ENCODE peak calls at places on chromosomes 3 and 15, in four cellular contexts. Y is K562, G is IMR-90, L is GM12878. B is an unnamed sample.

GRCh38 chr3:31224936-31225335 is 307.8 kb upstream of the STT3B start:
- DNase-seq in L (no peak), Y (no peak), G (no peak), B (no peak)

GRCh38 chr3:126314305-126315082 is 42.7 kb downstream of the KLF15 start:
- DNase-seq in G (no peak), L (no peak), Y (no peak), B (peak)

GRCh38 chr3:140586311-140586710 is 91.6 kb upstream of the TRIM42 start:
- DNase-seq in Y (no peak), G (no peak), L (no peak), B (no peak)

GRCh38 chr3:153484842-153485241 is 322.8 kb downstream of the RAP2B start:
- DNase-seq in L (no peak), G (no peak), Y (no peak), B (no peak)

GRCh38 chr3:187750041-187750512 is 4.8 kb upstream of the BCL6 start:
- DNase-seq in G (peak), Y (no peak), L (no peak), B (no peak)

GRCh38 chr3:118946449-118946848 is 88.2 kb downstream of the IGSF11 start:
- DNase-seq in Y (no peak), L (no peak), G (no peak), B (no peak)

GRCh38 chr3:13497386-13497785 is 17.3 kb downstream of the HDAC11 start:
- DNase-seq in Y (no peak), L (peak), G (no peak), B (no peak)

GRCh38 chr15:66638377-66638776 is 63.7 kb upstream of the SMAD6 start:
- DNase-seq in Y (no peak), G (no peak), L (no peak), B (no peak)

GRCh38 chr15:64894395-64895056 is 17.2 kb upstream of the ANKDD1A start:
- DNase-seq in L (peak), Y (no peak), G (no peak), B (no peak)

GRCh38 chr3:65177879-65178484 is 490.2 kb upstream of the ADAMTS9 start:
- DNase-seq in L (no peak), Y (no peak), G (no peak), B (no peak)

GRCh38 chr3:71397046-71397445 is 186.5 kb downstream of the FOXP1 start:
- DNase-seq in G (peak), Y (peak), L (no peak), B (no peak)

GRCh38 chr15:68654786-68655560 is 76.2 kb downstream of the CORO2B start:
- DNase-seq in G (no peak), L (no peak), Y (no peak), B (no peak)

GRCh38 chr15:39404767-39405173 is 176.1 kb upstream of the THBS1 start:
- DNase-seq in Y (peak), L (no peak), G (peak), B (no peak)

GRCh38 chr3:7897643-7898042 is 604.0 kb upstream of the LMCD1 start:
- DNase-seq in L (no peak), G (no peak), Y (no peak), B (no peak)

GRCh38 chr3:7630925-7631324 is 770.0 kb downstream of the GRM7 start:
- DNase-seq in L (no peak), Y (peak), G (no peak), B (no peak)

GRCh38 chr3:147410518-147411234 is 1.5 kb downstream of the ZIC1 start:
- DNase-seq in G (peak), Y (no peak), L (no peak), B (no peak)

GRCh38 chr15:80211976-80212375 is 40.0 kb downstream of the CTXND1 start:
- DNase-seq in L (no peak), G (no peak), Y (no peak), B (no peak)

GRCh38 chr3:44284949-44285348 is 43.3 kb downstream of the TOPAZ1 start:
- DNase-seq in Y (no peak), L (no peak), G (no peak), B (no peak)

GRCh38 chr3:71881041-71881440 is 96.1 kb upstream of the PROK2 start:
- DNase-seq in G (no peak), Y (no peak), L (no peak), B (no peak)

DNA sequence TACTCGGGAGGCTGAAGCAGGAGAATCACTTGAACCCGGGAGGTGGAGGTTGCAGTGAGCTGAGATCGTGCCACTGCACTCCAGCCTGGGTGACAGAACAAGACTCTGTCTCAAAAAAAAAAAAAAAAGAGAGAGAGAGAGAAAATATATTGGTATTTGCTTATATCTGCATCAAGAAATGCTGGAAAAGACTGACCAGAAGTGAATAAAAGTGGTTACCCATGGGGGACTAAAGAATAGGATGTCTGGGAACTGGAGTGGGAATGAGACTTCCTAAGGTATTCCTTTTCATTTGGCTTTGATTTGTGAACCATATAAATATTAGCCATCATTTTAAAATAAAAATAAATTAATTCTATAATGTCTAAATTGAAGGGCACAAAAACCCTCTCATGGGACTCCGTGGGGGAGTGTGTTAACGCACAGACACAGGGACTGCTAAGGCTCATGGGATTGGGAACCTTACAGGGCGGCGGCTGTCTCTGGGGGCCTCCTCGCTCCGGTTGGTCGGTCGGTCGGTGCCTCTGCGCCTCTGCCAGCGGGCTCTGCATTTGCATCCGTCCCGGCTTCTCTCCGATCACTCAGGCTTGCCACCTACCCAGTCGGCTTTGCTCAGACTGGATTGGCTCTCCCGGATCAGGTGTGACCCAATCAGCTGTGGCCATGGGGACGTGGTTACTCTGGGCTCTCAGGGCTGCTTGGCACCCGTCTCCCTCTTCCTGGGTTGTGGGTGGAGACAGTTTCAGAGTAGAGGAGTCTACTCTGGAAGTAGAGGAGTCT is 12.7 kb upstream of the TSPAN3 start:
- DNase-seq in Y (no peak), L (peak), G (peak), B (peak)
- H3K9ac ChIP-seq in Y (no peak), L (no peak), G (no peak), B (no peak)

DNA sequence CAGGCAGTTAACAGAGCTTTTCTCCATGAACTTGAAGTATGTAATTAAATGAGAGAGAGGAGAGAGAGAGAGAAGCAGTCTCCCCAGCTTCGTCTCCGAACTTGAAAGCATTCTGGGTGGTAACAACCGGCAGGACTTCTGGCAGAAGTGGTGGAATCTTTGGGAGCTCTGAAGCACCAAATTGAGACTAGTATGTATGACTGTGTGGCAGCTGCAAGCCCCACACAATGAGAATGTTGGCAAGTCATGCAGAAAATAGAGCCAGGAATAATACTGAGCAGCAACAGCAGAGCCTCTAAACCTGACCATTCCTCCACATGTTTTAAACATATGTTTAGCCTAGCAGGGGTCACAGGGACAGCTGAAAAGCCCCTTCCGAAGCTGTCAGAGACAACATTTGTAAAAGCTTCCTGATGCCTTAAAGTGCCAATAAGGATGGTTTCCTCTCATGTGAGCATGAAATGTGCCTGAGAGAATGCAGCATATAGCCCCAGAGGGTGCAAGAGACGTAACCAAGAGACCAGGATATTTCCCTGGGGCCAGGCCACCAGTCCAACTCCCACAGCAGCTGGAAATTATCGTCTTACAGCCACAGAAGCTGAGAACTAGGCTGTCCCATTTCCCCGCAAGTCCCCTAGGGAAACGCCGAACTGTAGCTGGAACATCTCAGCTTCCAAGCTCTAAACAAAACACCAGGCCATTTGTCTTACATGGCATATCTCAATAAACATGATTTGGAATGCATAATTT is 178.5 kb upstream of the CCDC54 start:
- DNase-seq in L (no peak), Y (no peak), G (peak), B (no peak)
- TF ChIP-seq CHD1 in L (no peak), Y (no peak), G (no peak), B (no peak)

DNA sequence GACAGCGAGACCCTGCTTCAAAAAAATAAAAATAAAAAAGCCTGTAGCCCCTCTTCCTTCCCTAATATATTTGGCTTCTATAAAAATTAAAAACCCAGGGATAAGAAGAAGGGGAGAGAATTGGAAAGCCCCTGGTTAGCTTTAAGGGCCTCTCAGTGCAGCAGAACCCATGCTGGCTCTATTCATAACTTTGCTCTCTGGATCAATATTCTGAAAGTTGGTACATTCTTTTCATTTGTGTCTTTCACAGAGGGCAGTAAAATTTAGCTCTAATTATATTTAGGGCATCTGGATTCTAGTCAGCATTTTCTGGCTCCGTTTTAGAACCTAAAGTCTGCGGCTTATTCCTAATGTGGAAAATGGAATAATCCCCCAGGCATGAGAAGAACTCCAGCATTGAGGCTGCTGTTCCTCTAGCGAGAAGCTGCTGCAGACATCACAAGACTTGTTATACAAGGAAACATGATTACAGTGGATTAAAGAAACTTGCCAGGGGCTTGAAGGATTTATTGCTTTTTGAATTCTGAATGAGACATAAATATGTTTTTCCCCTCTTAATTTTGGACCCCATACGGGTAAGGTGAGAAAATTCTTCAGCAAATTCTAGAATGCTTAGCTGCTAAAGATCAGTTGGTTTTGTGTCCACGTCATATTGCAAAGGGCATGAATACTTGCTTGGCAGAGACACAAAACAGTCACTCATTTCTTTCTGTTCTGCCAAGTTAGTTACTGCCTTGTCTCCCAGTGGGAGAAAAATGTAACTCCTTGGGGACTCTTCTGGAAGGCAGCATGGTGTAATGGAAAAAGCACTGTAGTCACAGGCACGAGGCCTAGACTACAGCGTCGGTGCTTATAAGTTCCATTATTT is 177.7 kb downstream of the VGLL4 start:
- DNase-seq in L (no peak), Y (no peak), G (peak), B (no peak)
- H3K9ac ChIP-seq in L (no peak), Y (no peak), G (peak), B (no peak)

GRCh38 chr15:61759639-61760038 is 300.6 kb downstream of the VPS13C start:
- DNase-seq in G (no peak), Y (no peak), L (no peak), B (no peak)
- TF ChIP-seq CHD1 in G (no peak), Y (no peak), L (no peak), B (no peak)

GRCh38 chr3:169106662-169107061 is 556.9 kb downstream of the MECOM start:
- DNase-seq in G (no peak), L (no peak), Y (no peak), B (no peak)
- H3K9ac ChIP-seq in G (no peak), L (no peak), Y (no peak), B (no peak)

GRCh38 chr3:196514913-196515621 is at the start of gene SMCO1:
- DNase-seq in Y (peak), G (no peak), L (no peak), B (no peak)

GRCh38 chr3:196517142-196517808 is 2.1 kb upstream of the SMCO1 start:
- DNase-seq in L (no peak), G (no peak), Y (peak), B (no peak)

GRCh38 chr3:196519738-196520122 is 4.6 kb upstream of the SMCO1 start:
- DNase-seq in G (no peak), Y (no peak), L (no peak), B (no peak)

GRCh38 chr3:196517919-196518318 is 2.8 kb upstream of the SMCO1 start:
- DNase-seq in G (no peak), Y (peak), L (no peak), B (no peak)

GRCh38 chr3:196518999-196519737 is 4.0 kb upstream of the SMCO1 start:
- DNase-seq in G (peak), L (no peak), Y (peak), B (peak)
- TF ChIP-seq CHD1 in G (no peak), L (no peak), Y (no peak), B (no peak)

GRCh38 chr15:85621096-85621495 is 173.6 kb downstream of the KLHL25 start:
- DNase-seq in G (no peak), L (no peak), Y (no peak), B (no peak)
- H3K9ac ChIP-seq in G (no peak), L (no peak), Y (no peak), B (no peak)

GRCh38 chr15:73704869-73705645 is 20.9 kb downstream of the CD276 start:
- DNase-seq in Y (peak), G (peak), L (no peak), B (peak)
- TF ChIP-seq CHD1 in Y (no peak), G (no peak), L (no peak), B (no peak)

GRCh38 chr15:94844188-94844532 is 612.8 kb downstream of the MCTP2 start:
- DNase-seq in G (no peak), Y (no peak), L (no peak), B (no peak)

GRCh38 chr15:94843060-94843459 is 611.7 kb downstream of the MCTP2 start:
- DNase-seq in L (no peak), G (no peak), Y (no peak), B (no peak)

GRCh38 chr15:94847325-94847724 is 616.0 kb downstream of the MCTP2 start:
- DNase-seq in Y (no peak), L (no peak), G (no peak), B (no peak)

GRCh38 chr15:94845391-94845718 is 614.0 kb downstream of the MCTP2 start:
- DNase-seq in G (no peak), Y (no peak), L (no peak), B (no peak)

GRCh38 chr15:94844533-94845390 is 613.4 kb downstream of the MCTP2 start:
- DNase-seq in Y (peak), G (no peak), L (no peak), B (peak)
- H3K9ac ChIP-seq in Y (peak), G (no peak), L (no peak), B (peak)

GRCh38 chr3:114365909-114366308 is 72.1 kb downstream of the TIGIT start:
- DNase-seq in G (no peak), L (no peak), Y (no peak), B (no peak)

GRCh38 chr3:114376091-114376490 is 82.3 kb downstream of the TIGIT start:
- DNase-seq in L (no peak), G (no peak), Y (no peak), B (no peak)

GRCh38 chr3:114365268-114365667 is 71.4 kb downstream of the TIGIT start:
- DNase-seq in L (no peak), Y (no peak), G (peak), B (no peak)

GRCh38 chr3:114374433-114374832 is 80.6 kb downstream of the TIGIT start:
- DNase-seq in G (no peak), L (no peak), Y (no peak), B (no peak)

DNA sequence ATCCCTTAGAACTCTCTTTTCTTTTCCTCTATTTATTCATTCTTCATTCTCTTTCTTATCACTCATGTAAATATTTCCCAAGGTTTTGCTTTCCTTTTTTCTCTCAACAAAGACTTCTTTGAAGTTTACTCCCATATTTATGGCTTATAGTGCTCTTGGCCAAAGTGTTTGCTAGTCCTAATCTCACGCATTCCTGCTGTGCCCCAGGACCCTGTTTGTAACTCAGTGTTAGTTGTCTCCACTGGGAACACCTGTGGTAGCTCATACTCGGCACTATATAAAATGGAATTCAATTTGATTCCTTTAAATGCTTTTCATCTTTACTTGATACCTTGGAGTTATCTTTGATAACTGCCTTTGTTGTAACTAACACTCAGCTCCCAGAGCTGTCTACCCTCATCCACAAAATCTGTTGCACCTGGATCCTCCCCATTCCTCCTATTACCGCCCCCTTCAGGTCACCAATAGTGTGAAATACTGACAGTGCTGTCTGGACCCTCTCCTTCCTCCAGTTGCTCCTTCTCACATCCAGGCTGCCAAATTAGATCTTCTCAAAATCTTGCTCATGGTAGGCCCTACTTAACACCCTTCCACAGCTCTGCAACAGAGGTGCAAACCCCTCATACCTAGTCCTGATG is 76.8 kb downstream of the TIGIT start:
- DNase-seq in G (no peak), L (no peak), Y (peak), B (no peak)
- TF ChIP-seq CHD1 in G (no peak), L (no peak), Y (no peak), B (no peak)

B was measured in H1.